ENCODE peak calls at places on chromosomes 2 and 18, in four cellular contexts. V, G, A and M are unnamed samples. For H3K36me3, the result is how much of the 10 kb centered on the place peaks cover.

GRCh38 chr2:240567137-240567871 is 980 bp upstream of the RNPEPL1 start:
- DNase-seq in G (no peak), A (peak), V (no peak), M (no peak)

GRCh38 chr2:190763901-190764514 is 115.1 kb downstream of the NAB1 start:
- DNase-seq in A (no peak), G (no peak), V (no peak), M (no peak)

GRCh38 chr2:95670167-95670566 is 78.4 kb downstream of the TRIM43 start:
- DNase-seq in G (no peak), V (no peak), A (no peak), M (peak)

GRCh38 chr2:32452338-32453064 is 95.7 kb downstream of the BIRC6 start:
- DNase-seq in A (no peak), G (no peak), V (no peak), M (no peak)

GRCh38 chr2:200177971-200178911 is 128.3 kb upstream of the SPATS2L start:
- DNase-seq in A (no peak), V (no peak), G (no peak), M (no peak)

GRCh38 chr2:170148161-170148560 is 29.8 kb upstream of the MYO3B start:
- DNase-seq in G (no peak), V (no peak), A (no peak), M (no peak)

GRCh38 chr2:36677995-36678605 is 18.4 kb upstream of the VIT start:
- DNase-seq in A (no peak), G (no peak), V (no peak), M (no peak)

GRCh38 chr2:39232141-39232540 is 11.6 kb downstream of the CDKL4 start:
- DNase-seq in V (no peak), A (no peak), G (no peak), M (no peak)

GRCh38 chr2:40384714-40385113 is 67.2 kb downstream of the SLC8A1 start:
- DNase-seq in V (no peak), A (no peak), G (no peak), M (peak)

GRCh38 chr18:48409591-48410094 is 460 bp upstream of the ZBTB7C start:
- DNase-seq in G (no peak), V (no peak), A (no peak), M (peak)

GRCh38 chr18:29874519-29875098 is 1167.9 kb downstream of the DSC3 start:
- DNase-seq in V (peak), A (no peak), G (no peak), M (peak)

GRCh38 chr2:122683018-122683417 is 927.6 kb downstream of the TSN start:
- DNase-seq in G (no peak), A (no peak), V (no peak), M (no peak)

GRCh38 chr2:113080134-113080533 is 12.4 kb downstream of the IL1F10 start:
- DNase-seq in G (peak), V (peak), A (peak), M (peak)

GRCh38 chr2:134669731-134670669 is 48.8 kb downstream of the TMEM163 start:
- DNase-seq in A (peak), V (no peak), G (no peak), M (no peak)

GRCh38 chr2:53633441-53633840 is 134.2 kb upstream of the CHAC2 start:
- DNase-seq in G (no peak), A (no peak), V (no peak), M (no peak)

GRCh38 chr2:893311-893710 is 57.3 kb upstream of the SNTG2 start:
- DNase-seq in A (no peak), G (peak), V (no peak), M (peak)

GRCh38 chr2:127401757-127402695 is 14.3 kb upstream of the MAP3K2 start:
- DNase-seq in G (no peak), A (no peak), V (no peak), M (no peak)

GRCh38 chr2:183541766-183542165 is 417.5 kb downstream of the NUP35 start:
- DNase-seq in G (no peak), V (no peak), A (no peak), M (no peak)

GRCh38 chr2:161418275-161418714 is 2.2 kb downstream of the TBR1 start:
- DNase-seq in A (no peak), G (no peak), V (no peak), M (no peak)

GRCh38 chr2:25808006-25808383 is 70.3 kb downstream of the ASXL2 start:
- DNase-seq in V (no peak), A (no peak), G (no peak), M (no peak)

GRCh38 chr18:11661430-11661829 is 27.6 kb upstream of the GNAL start:
- DNase-seq in A (no peak), G (no peak), V (no peak), M (peak)

GRCh38 chr2:172447811-172448493 is 20.6 kb downstream of the ITGA6 start:
- DNase-seq in A (no peak), V (no peak), G (no peak), M (no peak)

GRCh38 chr2:110115291-110116032 is at the start of gene MALL:
- DNase-seq in G (peak), V (no peak), A (no peak), M (no peak)

GRCh38 chr18:45745817-45746461 is 22.0 kb downstream of the SLC14A1 start:
- DNase-seq in A (no peak), G (peak), V (no peak), M (no peak)

GRCh38 chr18:42414756-42415454 is 459.9 kb downstream of the PIK3C3 start:
- DNase-seq in G (peak), A (no peak), V (no peak), M (no peak)

GRCh38 chr2:119402645-119403560 is 28.8 kb upstream of the TMEM37 start:
- DNase-seq in A (no peak), V (no peak), G (peak), M (no peak)

GRCh38 chr2:239461551-239462515 is 61.0 kb upstream of the HDAC4 start:
- DNase-seq in G (no peak), V (no peak), A (peak), M (no peak)

GRCh38 chr18:36127866-36128845 is 984 bp downstream of the SLC39A6 start:
- DNase-seq in A (no peak), V (peak), G (peak), M (peak)

GRCh38 chr2:99662761-99663341 is 173.0 kb upstream of the REV1 start:
- DNase-seq in G (peak), A (no peak), V (no peak), M (no peak)

GRCh38 chr2:230849633-230850357 is 14.9 kb upstream of the ITM2C start:
- DNase-seq in V (no peak), G (no peak), A (peak), M (peak)

DNA sequence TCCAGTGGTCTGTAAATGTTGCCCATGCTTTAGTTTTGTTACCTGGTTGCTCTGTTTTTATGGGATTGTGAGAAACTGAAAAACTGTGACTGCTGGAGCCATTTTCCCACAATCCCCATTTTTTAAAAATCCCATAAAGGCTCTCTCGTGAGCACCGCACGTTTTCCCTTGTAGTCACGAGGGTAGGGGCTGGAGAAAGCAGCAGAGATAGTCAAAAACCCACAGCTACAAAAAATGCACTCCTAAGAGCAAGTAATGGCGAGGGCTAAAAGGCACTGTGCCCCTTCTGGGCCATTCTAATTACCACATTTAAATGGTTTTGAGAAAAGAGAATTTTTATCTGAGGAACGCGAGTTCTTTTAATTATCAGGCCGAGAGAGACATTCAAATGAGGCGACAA is 1.8 kb upstream of the CTDP1 start:
- DNase-seq in G (no peak), A (no peak), V (no peak), M (no peak)
- H3K4me3 ChIP-seq in G (peak), A (no peak), V (no peak), M (no peak)

GRCh38 chr2:198483046-198483445 is 678.7 kb downstream of the PLCL1 start:
- DNase-seq in G (no peak), A (no peak), V (no peak), M (no peak)
- H3K36me3 ChIP-seq in G (under half), A (under half), V (under half), M (under half)

GRCh38 chr2:152391318-152391717 is 56.3 kb downstream of the FMNL2 start:
- DNase-seq in G (no peak), V (no peak), A (no peak), M (no peak)
- H3K27ac ChIP-seq in G (no peak), V (no peak), A (no peak), M (no peak)

GRCh38 chr2:85216051-85216431 is 82.8 kb downstream of the TCF7L1 start:
- DNase-seq in G (no peak), A (no peak), V (no peak), M (no peak)
- H3K4me3 ChIP-seq in G (no peak), A (no peak), V (no peak), M (no peak)

GRCh38 chr18:31840499-31840898 is 79.8 kb upstream of the SLC25A52 start:
- DNase-seq in V (no peak), G (no peak), A (no peak), M (no peak)
- H3K36me3 ChIP-seq in V (under half), G (under half), A (under half), M (under half)

DNA sequence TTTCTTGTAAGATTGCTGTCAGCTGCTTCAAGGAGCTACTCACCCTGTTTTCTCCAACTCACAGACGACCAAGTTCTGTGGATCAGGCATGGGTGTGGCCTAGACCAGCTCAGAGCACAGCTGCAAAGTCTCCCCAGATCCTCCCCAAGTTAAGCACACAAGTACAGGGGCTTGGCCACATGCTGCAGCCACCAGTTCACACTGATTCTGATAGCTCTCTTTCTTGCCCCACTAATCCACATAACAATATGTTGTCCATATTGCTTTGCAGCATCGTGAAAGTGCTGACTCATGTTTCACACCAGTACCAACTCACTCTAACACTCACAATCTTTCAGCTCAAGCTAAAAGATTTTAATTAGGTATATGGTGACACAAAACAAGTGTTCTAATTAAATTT is 437.0 kb downstream of the PARD3B start:
- DNase-seq in A (no peak), G (no peak), V (no peak), M (peak)
- H3K27ac ChIP-seq in A (no peak), G (no peak), V (no peak), M (no peak)

GRCh38 chr2:147198651-147199171 is 646.1 kb upstream of the ACVR2A start:
- DNase-seq in A (no peak), V (no peak), G (no peak), M (no peak)
- H3K4me3 ChIP-seq in A (no peak), V (no peak), G (no peak), M (no peak)

GRCh38 chr2:216474925-216475670 is 23.5 kb upstream of the RPL37A start:
- DNase-seq in V (no peak), G (no peak), A (no peak), M (no peak)
- H3K36me3 ChIP-seq in V (under half), G (under half), A (under half), M (under half)